ENCODE peak calls at places on chromosomes 16 and 17, in seven cellular contexts. C, W, U, Y, H, J and L are unnamed samples.

GRCh38 chr17:9363440-9364350 is 211.9 kb downstream of the STX8 start:
- DNase-seq in C (peak), W (no peak), U (no peak), Y (no peak), H (no peak), J (no peak), L (no peak)

GRCh38 chr17:32483451-32484019 is 3.3 kb upstream of the CDK5R1 start:
- DNase-seq in C (peak), W (peak), U (no peak), Y (peak), H (peak), J (no peak), L (no peak)

GRCh38 chr16:4351880-4352279 is 759 bp upstream of the PAM16 start:
- DNase-seq in C (peak), W (no peak), U (no peak), Y (no peak), H (no peak), J (no peak), L (no peak)

GRCh38 chr17:79627184-79627765 is 16.4 kb upstream of the RBFOX3 start:
- DNase-seq in C (no peak), W (no peak), U (no peak), Y (no peak), H (no peak), J (no peak), L (peak)

GRCh38 chr17:77266891-77267341 is 126.1 kb downstream of the SEC14L1 start:
- DNase-seq in C (no peak), W (no peak), U (peak), Y (no peak), H (no peak), J (no peak), L (no peak)

GRCh38 chr17:13822671-13823070 is 220.9 kb upstream of the HS3ST3A1 start:
- DNase-seq in C (no peak), W (no peak), U (no peak), Y (no peak), H (no peak), J (no peak), L (no peak)

GRCh38 chr17:75693500-75694481 is 26.7 kb downstream of the SAP30BP start:
- DNase-seq in C (no peak), W (peak), U (no peak), Y (no peak), H (peak), J (peak), L (no peak)

GRCh38 chr17:81139965-81140364 is 25.3 kb upstream of the PVALEF start:
- DNase-seq in C (no peak), W (no peak), U (no peak), Y (no peak), H (no peak), J (no peak), L (no peak)

GRCh38 chr16:22692034-22692433 is 121.9 kb upstream of the HS3ST2 start:
- DNase-seq in C (no peak), W (no peak), U (no peak), Y (no peak), H (no peak), J (no peak), L (no peak)

GRCh38 chr16:21646091-21646490 is 6.3 kb downstream of the IGSF6 start:
- DNase-seq in C (peak), W (no peak), U (no peak), Y (no peak), H (no peak), J (no peak), L (no peak)

GRCh38 chr17:81511800-81512559 is 619 bp downstream of the ACTG1 start:
- DNase-seq in C (no peak), W (no peak), U (peak), Y (no peak), H (no peak), J (peak), L (no peak)

GRCh38 chr17:80779961-80780380 is 211.7 kb upstream of the CHMP6 start:
- DNase-seq in C (no peak), W (no peak), U (no peak), Y (no peak), H (peak), J (peak), L (no peak)

GRCh38 chr17:19418312-19418992 is 7.4 kb downstream of the RNF112 start:
- DNase-seq in C (peak), W (no peak), U (no peak), Y (no peak), H (no peak), J (no peak), L (no peak)

GRCh38 chr17:42578282-42578869 is 847 bp upstream of the PSMC3IP start:
- DNase-seq in C (peak), W (peak), U (peak), Y (peak), H (no peak), J (peak), L (peak)

GRCh38 chr17:42617956-42618431 is 8.5 kb downstream of the TUBG1 start:
- DNase-seq in C (no peak), W (no peak), U (no peak), Y (no peak), H (no peak), J (no peak), L (no peak)

GRCh38 chr17:81851423-81851822 is 8.9 kb downstream of the P4HB start:
- DNase-seq in C (no peak), W (no peak), U (no peak), Y (no peak), H (no peak), J (no peak), L (no peak)

GRCh38 chr16:88810166-88810867 is 1.4 kb downstream of the APRT start:
- DNase-seq in C (no peak), W (no peak), U (peak), Y (no peak), H (no peak), J (no peak), L (no peak)

GRCh38 chr16:82067042-82067809 is 32.2 kb downstream of the HSD17B2 start:
- DNase-seq in C (no peak), W (no peak), U (no peak), Y (no peak), H (no peak), J (no peak), L (no peak)

GRCh38 chr17:45264988-45265387 is 3.1 kb upstream of the SPATA32 start:
- DNase-seq in C (no peak), W (no peak), U (no peak), Y (no peak), H (no peak), J (no peak), L (no peak)

GRCh38 chr16:14007460-14007859 is 63.7 kb upstream of the MRTFB start:
- DNase-seq in C (peak), W (no peak), U (no peak), Y (no peak), H (peak), J (no peak), L (no peak)

GRCh38 chr17:13931111-13931526 is 138.2 kb upstream of the COX10 start:
- DNase-seq in C (no peak), W (no peak), U (no peak), Y (no peak), H (peak), J (peak), L (no peak)

GRCh38 chr16:78789556-78789955 is 690.1 kb downstream of the WWOX start:
- DNase-seq in C (no peak), W (no peak), U (no peak), Y (no peak), H (no peak), J (no peak), L (no peak)

GRCh38 chr17:77832180-77832560 is 126.3 kb upstream of the TNRC6C start:
- DNase-seq in C (no peak), W (no peak), U (peak), Y (no peak), H (no peak), J (no peak), L (no peak)

GRCh38 chr17:10463402-10463801 is 6.0 kb downstream of the MYH4 start:
- DNase-seq in C (no peak), W (no peak), U (no peak), Y (no peak), H (no peak), J (no peak), L (no peak)

GRCh38 chr16:86448306-86448705 is 62.0 kb upstream of the FOXF1 start:
- DNase-seq in C (no peak), W (no peak), U (no peak), Y (no peak), H (no peak), J (no peak), L (no peak)

GRCh38 chr16:680967-681745 is 946 bp downstream of the STUB1 start:
- DNase-seq in C (no peak), W (no peak), U (no peak), Y (no peak), H (no peak), J (no peak), L (no peak)

GRCh38 chr17:28404461-28404811 is 1.6 kb downstream of the SLC46A1 start:
- DNase-seq in C (no peak), W (no peak), U (no peak), Y (no peak), H (no peak), J (no peak), L (no peak)

GRCh38 chr17:28404812-28405570 is 1.0 kb downstream of the SLC46A1 start:
- DNase-seq in C (no peak), W (no peak), U (no peak), Y (peak), H (no peak), J (no peak), L (no peak)

GRCh38 chr17:28406478-28406824 is 439 bp upstream of the SLC46A1 start:
- DNase-seq in C (no peak), W (no peak), U (no peak), Y (no peak), H (no peak), J (no peak), L (no peak)

GRCh38 chr17:28407130-28407973 is 1.3 kb upstream of the SLC46A1 start:
- DNase-seq in C (no peak), W (no peak), U (no peak), Y (no peak), H (no peak), J (no peak), L (no peak)

GRCh38 chr17:28405632-28406477 is at the start of gene SLC46A1:
- DNase-seq in C (no peak), W (peak), U (peak), Y (peak), H (no peak), J (no peak), L (peak)
- TF ChIP-seq CTCF in C (no peak), W (no peak), U (no peak), Y (no peak), H (no peak), J (no peak), L (no peak)

GRCh38 chr17:53253956-53254597 is 568.6 kb upstream of the KIF2B start:
- DNase-seq in C (no peak), W (no peak), U (no peak), Y (no peak), H (no peak), J (no peak), L (no peak)
- TF ChIP-seq CTCF in C (no peak), W (no peak), U (no peak), Y (no peak), H (no peak), J (no peak), L (no peak)

GRCh38 chr17:6712058-6712853 is 913 bp downstream of the SLC13A5 start:
- DNase-seq in C (no peak), W (no peak), U (no peak), Y (peak), H (no peak), J (no peak), L (no peak)
- TF ChIP-seq CTCF in C (no peak), W (no peak), U (no peak), Y (no peak), H (no peak), J (no peak), L (no peak)

GRCh38 chr16:26795184-26795583 is 271.5 kb upstream of the C16orf82 start:
- DNase-seq in C (no peak), W (no peak), U (no peak), Y (no peak), H (no peak), J (no peak), L (no peak)
- TF ChIP-seq CTCF in C (no peak), W (no peak), U (no peak), Y (peak), H (peak), J (no peak), L (peak)

DNA sequence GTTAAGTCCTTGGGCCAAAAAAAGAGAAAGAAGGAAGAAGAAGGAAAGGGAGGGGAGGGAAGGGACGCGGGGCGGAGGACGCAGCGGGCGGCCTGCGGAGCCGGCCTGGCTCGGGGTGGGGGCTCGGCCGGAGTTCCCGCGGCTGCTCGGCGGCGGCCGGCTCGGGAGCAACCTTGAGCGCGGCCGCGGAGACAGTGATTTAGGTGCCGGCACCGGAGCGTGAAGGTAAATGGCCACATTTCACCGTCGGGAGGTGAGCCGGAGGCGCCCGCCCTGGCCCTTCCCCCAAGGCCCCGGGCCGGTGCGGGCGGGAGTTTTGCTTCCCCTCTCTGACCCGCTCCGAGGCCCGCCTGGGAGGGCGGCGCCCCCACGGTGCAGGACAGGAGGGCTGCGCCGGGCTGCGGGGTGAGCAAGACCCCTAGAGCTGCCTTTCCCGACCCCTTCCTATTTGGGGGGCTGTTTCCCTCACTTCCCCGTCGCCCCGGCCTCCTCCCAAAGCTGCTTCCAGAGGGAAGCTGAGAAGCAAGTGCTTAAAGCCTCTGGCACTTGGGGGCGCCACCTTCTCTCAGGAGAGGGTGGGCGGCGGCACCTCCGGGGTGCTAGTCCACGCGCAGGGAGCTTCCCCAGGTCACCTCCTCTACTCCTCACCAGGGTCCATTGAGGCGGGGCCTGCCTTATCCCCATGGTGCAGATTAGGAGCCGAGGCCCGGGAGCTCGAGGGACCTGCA is 56.5 kb downstream of the MRM1 start:
- DNase-seq in C (no peak), W (no peak), U (no peak), Y (peak), H (no peak), J (no peak), L (peak)
- TF ChIP-seq CTCF in C (peak), W (no peak), U (no peak), Y (peak), H (peak), J (no peak), L (peak)

DNA sequence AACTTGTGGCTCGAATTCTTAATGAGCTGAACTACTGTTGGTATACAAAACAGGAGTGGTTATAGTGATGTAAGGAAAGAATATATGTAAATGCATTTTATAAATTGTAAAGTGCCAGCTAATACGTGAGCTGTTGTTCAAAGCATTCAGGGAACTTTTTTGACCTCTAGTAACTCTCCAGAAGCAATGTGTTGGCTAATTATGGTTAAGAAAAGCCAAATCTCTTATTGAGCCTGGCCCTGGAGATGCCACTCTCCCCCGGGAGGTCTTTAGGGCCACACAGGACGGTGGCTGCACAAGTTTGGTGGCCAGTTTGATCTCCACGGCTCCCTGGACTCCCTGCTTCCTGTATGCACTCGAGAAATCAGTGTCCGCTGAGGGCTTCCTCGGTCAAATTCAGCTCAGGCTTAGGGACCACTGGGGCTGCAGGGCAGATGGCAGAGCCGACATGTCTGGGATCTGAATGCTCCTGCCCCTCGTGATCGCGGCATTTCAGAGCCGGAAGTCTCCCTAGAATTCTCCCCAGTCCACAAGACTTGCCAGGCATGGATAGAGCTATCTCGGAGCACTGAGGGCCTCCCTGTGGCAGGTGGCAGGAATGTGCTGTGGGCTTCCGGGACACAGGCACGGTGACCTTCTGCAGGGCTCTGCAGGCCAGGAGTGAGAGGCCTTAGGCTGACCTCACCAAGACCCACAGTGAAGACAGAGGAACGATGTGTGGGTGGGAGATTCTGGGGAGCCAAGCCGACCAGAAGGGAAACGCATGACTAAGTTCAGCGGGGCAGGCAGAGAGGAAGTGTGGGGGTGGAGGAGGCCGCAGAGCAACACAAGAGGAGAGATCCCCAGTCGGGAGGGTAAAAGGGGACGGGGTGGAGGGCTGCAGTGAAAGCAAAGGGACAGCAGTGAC is 18.6 kb upstream of the PITPNM3 start:
- DNase-seq in C (peak), W (no peak), U (no peak), Y (peak), H (no peak), J (no peak), L (no peak)
- TF ChIP-seq CTCF in C (no peak), W (no peak), U (no peak), Y (no peak), H (peak), J (no peak), L (no peak)